ENCODE peak calls at places on chromosome 19, in four cellular contexts. R is IMR-90, Q is hepatocyte, N is tibial nerve. A is an unnamed sample.

GRCh38 chr19:13962738-13963602 is 10.7 kb downstream of the DCAF15 start:
- DNase-seq in R (peak; percentile 60), Q (peak; percentile 12), N (no peak), A (peak; percentile 93)

GRCh38 chr19:41351339-41352245 is 2.1 kb downstream of the TGFB1 start:
- DNase-seq in R (peak; percentile 42), Q (peak; percentile 65), N (peak; percentile 53), A (peak; percentile 97)

GRCh38 chr19:5205388-5205787 is 135.2 kb downstream of the PTPRS start:
- DNase-seq in R (no peak), Q (no peak), N (no peak), A (peak; percentile 67)

GRCh38 chr19:31639306-31639705 is 290.1 kb upstream of the TSHZ3 start:
- DNase-seq in R (peak; percentile 1), Q (no peak), N (no peak), A (no peak)

GRCh38 chr19:28864577-28865042 is 348.3 kb downstream of the UQCRFS1 start:
- DNase-seq in R (peak; percentile 7), Q (no peak), N (no peak), A (no peak)

GRCh38 chr19:5155586-5156210 is 184.9 kb downstream of the PTPRS start:
- DNase-seq in R (no peak), Q (no peak), N (no peak), A (peak; percentile 87)

GRCh38 chr19:54469496-54469934 is 3.6 kb downstream of the CDC42EP5 start:
- DNase-seq in R (no peak), Q (no peak), N (no peak), A (peak; percentile 73)

GRCh38 chr19:40750285-40751064 is at the start of gene ACTMAP:
- DNase-seq in R (peak; percentile 100), Q (peak; percentile 100), N (peak; percentile 100), A (peak; percentile 98)

GRCh38 chr19:43594710-43595604 is 977 bp downstream of the IRGQ start:
- DNase-seq in R (peak; percentile 69), Q (peak; percentile 90), N (no peak), A (peak; percentile 94)

GRCh38 chr19:49073514-49074378 is 1.2 kb upstream of the KCNA7 start:
- DNase-seq in R (no peak), Q (no peak), N (no peak), A (peak; percentile 93)

GRCh38 chr19:31408460-31409124 is 59.4 kb upstream of the TSHZ3 start:
- DNase-seq in R (peak; percentile 87), Q (peak; percentile 38), N (no peak), A (peak; percentile 83)

GRCh38 chr19:5967571-5967970 is 10.4 kb downstream of the RANBP3 start:
- DNase-seq in R (no peak), Q (no peak), N (no peak), A (no peak)

GRCh38 chr19:32819415-32820400 is 49.9 kb downstream of the SLC7A9 start:
- DNase-seq in R (no peak), Q (no peak), N (no peak), A (peak; percentile 29)

GRCh38 chr19:33890569-33890968 is 93.9 kb downstream of the KCTD15 start:
- DNase-seq in R (no peak), Q (no peak), N (no peak), A (no peak)

GRCh38 chr19:51458899-51459592 is 792 bp upstream of the SIGLEC8 start:
- DNase-seq in R (no peak), Q (no peak), N (no peak), A (no peak)
- H3K4me1 ChIP-seq in R (no peaks in the 10 kb centered on the region), Q (no peaks in the 10 kb centered on the region), N (no peaks in the 10 kb centered on the region), A (no peaks in the 10 kb centered on the region)

GRCh38 chr19:10568826-10569651 is at the start of gene CDKN2D:
- DNase-seq in R (peak; percentile 99), Q (peak; percentile 100), N (peak; percentile 98), A (peak; percentile 99)
- TF ChIP-seq CTCF in R (no peak), Q (no peak), N (peak; percentile 91), A (no peak)

GRCh38 chr19:38228005-38228377 is 4.0 kb upstream of the DPF1 start:
- DNase-seq in R (no peak), Q (no peak), N (no peak), A (peak; percentile 72)

GRCh38 chr19:38228491-38229439 is 4.7 kb upstream of the DPF1 start:
- DNase-seq in R (no peak), Q (no peak), N (no peak), A (peak; percentile 94)

GRCh38 chr19:38227272-38228004 is 3.4 kb upstream of the DPF1 start:
- DNase-seq in R (no peak), Q (no peak), N (no peak), A (peak; percentile 88)

GRCh38 chr19:38231918-38232317 is 7.9 kb upstream of the DPF1 start:
- DNase-seq in R (no peak), Q (no peak), N (no peak), A (no peak)

DNA sequence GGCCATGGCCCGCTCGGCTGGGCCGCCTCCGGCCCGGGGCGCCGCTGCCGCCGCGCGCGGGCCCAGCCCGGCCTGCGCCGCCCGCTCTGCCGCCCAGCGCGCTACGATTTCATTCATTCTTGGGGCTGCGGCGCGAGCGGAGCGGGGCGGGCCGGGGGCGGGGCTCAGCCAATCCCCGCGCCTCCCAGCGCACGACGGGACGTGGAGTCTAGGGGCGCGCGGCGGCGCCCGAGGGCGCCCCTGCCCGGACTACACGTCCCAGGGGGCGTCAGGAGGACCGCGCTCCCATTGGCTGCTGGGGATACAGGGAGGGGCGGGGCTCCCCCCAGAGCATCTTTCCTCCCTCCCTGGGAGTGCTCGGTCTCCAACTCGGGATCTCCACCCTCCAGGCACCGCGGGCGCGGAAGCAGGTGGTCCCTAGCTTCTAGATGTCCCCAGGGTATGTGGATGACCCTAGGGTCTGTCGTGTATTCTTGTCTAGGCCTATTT is 5.6 kb upstream of the DPF1 start:
- DNase-seq in R (peak; percentile 91), Q (peak; percentile 88), N (no peak), A (peak; percentile 98)
- H3K4me3 ChIP-seq in R (no peak overlapping the region), Q (no peak overlapping the region), N (peak overlapping the region; percentile 9), A (no peak overlapping the region)

GRCh38 chr19:2089001-2089711 is 7.0 kb downstream of the MOB3A start:
- DNase-seq in R (peak; percentile 36), Q (no peak), N (no peak), A (peak; percentile 82)

GRCh38 chr19:2083174-2083854 is 12.8 kb downstream of the MOB3A start:
- DNase-seq in R (no peak), Q (no peak), N (no peak), A (peak; percentile 58)

GRCh38 chr19:2081873-2082810 is 14.0 kb downstream of the MOB3A start:
- DNase-seq in R (no peak), Q (no peak), N (no peak), A (peak; percentile 54)

GRCh38 chr19:2087621-2088100 is 8.5 kb downstream of the MOB3A start:
- DNase-seq in R (no peak), Q (no peak), N (no peak), A (peak; percentile 46)

DNA sequence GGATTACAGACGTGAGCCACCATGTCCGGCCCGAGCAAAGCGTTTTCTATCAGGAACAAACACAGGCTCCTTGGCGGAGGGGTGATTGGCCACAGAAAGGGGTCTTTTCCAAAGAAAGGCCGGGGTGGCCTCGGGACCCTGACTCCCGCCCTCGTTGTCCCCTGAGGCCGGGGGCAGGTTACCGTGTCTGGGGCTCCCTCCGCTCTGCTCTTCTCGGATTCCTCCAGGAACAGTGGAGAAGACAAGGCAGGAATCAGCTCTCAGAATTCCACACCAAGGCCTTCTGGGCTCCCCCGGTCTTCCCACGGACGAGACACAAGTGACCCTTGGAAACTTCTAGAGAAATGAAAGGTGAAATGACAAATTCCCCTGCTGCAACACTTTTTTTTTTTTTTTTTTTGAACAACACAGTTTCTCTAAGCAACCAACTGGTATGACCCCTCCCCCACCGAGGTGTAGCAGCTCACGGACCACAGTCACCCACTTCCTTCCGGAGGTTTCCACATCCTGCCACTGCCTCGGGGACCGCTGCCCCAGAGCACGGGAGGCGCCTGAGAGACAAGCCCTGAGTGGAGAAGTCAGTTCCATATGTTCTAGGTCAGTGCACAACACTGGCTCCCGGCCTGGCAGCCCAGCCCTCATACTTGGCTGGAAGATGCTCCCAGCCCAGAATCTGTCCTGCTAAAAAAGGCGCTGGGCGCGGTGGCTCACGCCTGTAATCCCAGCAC is 11.0 kb downstream of the MOB3A start:
- DNase-seq in R (no peak), Q (no peak), N (peak; percentile 60), A (peak; percentile 91)
- H3K4me1 ChIP-seq in R (peaks cover 2% of the 10 kb centered on the region), Q (peaks cover 4% of the 10 kb centered on the region), N (peaks cover 91% of the 10 kb centered on the region), A (peaks cover 19% of the 10 kb centered on the region)

DNA sequence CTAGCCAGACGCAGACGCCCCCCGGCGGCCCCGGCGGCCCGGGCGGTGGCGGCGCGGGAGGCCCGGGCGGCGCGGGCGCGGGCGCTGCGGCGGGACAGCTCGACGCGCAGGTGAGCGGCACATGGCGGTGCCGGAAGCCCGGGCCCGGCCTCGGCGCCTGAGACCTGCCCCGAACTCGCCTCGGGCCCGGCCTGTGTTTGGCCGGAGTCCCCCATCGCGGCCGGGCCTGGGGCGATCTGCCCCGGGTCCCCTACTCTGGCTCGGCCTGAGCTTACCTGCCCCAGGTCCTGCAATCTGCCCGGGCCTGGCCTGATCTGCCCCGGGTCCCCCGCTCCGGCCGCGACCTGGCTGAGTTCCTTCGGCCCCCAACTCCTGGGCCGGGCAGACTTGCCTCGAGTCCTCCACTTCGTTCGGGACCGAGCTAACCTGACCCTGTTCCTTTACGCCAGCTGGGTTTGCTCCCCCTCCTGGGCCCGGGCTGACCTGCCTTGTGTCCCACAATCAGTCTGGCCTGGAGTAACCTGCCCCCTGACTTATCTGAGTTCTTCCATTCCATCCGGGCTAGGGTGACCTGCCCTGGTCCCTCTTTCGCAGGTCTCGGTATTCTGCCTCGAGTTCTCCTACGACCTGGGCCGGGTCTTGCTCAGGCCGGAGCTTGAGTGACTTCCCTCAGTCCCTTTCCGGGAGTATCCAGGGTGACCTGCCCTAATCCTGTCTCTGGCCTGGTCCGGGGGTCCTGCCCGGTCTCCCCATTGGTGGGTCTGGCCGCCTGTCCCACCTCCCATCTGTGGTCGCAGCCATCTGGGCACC is 777 bp downstream of the UPF1 start:
- DNase-seq in R (no peak), Q (peak; percentile 55), N (no peak), A (peak; percentile 89)
- TF ChIP-seq CTCF in R (peak; percentile 27), Q (peak; percentile 18), N (no peak), A (peak; percentile 26)

DNA sequence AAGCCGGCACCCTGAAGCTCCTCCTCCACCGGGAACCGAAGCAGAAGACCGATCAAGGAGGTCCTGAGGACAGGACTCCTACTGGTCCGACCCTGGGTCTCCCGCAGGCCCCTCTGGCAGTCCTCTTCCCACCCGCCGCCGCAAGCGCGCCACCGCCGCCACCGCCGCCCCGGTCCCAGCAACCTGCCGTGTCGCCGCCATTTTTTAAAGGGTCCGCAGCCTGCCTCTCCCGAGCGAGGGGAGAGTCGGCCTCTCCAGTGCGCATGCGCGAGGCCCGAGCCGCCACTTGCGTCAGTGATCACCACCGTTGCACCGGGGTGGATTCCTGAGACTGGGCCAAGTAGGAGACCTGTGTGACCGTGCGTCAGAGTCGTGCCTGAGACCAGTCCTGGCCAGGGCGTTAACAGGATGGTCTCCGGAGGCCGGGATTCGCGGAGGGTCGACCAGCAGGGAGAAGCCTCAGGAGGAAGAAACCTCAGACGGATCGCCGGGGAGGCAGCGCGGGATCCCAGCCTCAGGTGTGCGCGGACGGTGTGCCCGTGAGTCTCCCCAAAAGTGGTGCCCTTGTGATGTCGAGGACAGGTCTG is 51.6 kb downstream of the ZNF146 start:
- DNase-seq in R (no peak), Q (no peak), N (no peak), A (peak; percentile 76)
- H3K4me3 ChIP-seq in R (no peak overlapping the region), Q (no peak overlapping the region), N (peak overlapping the region; percentile 39), A (no peak overlapping the region)

DNA sequence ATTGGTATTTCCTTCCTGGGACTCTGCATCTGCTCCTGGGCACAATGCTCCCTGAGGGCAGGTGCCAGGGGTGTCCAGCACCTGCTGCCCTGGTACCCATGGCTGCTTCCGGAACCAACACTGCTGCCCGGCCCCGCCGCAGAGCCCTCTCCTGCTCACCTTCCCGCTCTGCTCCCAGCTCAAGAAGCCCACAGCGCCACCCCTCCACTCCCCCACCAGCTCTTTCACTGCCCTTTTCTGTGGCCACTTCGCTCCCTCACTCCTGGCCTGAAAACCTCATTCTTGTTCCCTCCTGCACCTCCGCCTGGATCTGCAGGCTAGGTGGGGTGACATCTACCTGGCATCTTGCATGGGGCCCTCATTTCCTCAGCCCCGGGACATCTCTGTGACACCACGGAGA is 6.4 kb downstream of the ZNF787 start:
- DNase-seq in R (no peak), Q (no peak), N (no peak), A (peak; percentile 55)
- H3K4me1 ChIP-seq in R (peaks cover 26% of the 10 kb centered on the region), Q (peaks cover 50% of the 10 kb centered on the region), N (peaks cover 96% of the 10 kb centered on the region), A (peaks cover 20% of the 10 kb centered on the region)

GRCh38 chr19:10554760-10555612 is 10.8 kb downstream of the KRI1 start:
- DNase-seq in R (no peak), Q (no peak), N (no peak), A (no peak)
- TF ChIP-seq CTCF in R (no peak), Q (no peak), N (no peak), A (no peak)

A was measured in osteoblast.